ENCODE peak calls at places on chromosomes 1 and 21, in four cellular contexts. One of them, this sample, is unnamed.

GRCh38 chr1:56330400-56331026 is 248.8 kb downstream of the PLPP3 start:
- DNase-seq in K562: no peak
- DNase-seq in PC-3: peak; percentile 58
- DNase-seq in MM.1S: peak; percentile 12
- DNase-seq in this sample: peak; percentile 16

GRCh38 chr1:225653463-225654276 is 747 bp upstream of the ENAH start:
- DNase-seq in K562: no peak
- DNase-seq in PC-3: peak; percentile 67
- DNase-seq in MM.1S: no peak
- DNase-seq in this sample: peak; percentile 63

GRCh38 chr21:36186506-36187399 is 30.1 kb downstream of the DOP1B start:
- DNase-seq in K562: no peak
- DNase-seq in PC-3: no peak
- DNase-seq in MM.1S: no peak
- DNase-seq in this sample: no peak

GRCh38 chr1:247448107-247448778 is 9.7 kb downstream of the OR2B11 start:
- DNase-seq in K562: peak; percentile 57
- DNase-seq in PC-3: peak; percentile 71
- DNase-seq in MM.1S: no peak
- DNase-seq in this sample: peak; percentile 31

GRCh38 chr1:62068978-62069377 is 125.7 kb upstream of the L1TD1 start:
- DNase-seq in K562: no peak
- DNase-seq in PC-3: no peak
- DNase-seq in MM.1S: no peak
- DNase-seq in this sample: no peak

GRCh38 chr1:173476664-173477285 is 360 bp upstream of the PRDX6 start:
- DNase-seq in K562: peak; percentile 96
- DNase-seq in PC-3: peak; percentile 100
- DNase-seq in MM.1S: peak; percentile 96
- DNase-seq in this sample: peak; percentile 86

GRCh38 chr1:64476251-64476952 is 6.5 kb downstream of the CACHD1 start:
- DNase-seq in K562: no peak
- DNase-seq in PC-3: peak; percentile 29
- DNase-seq in MM.1S: no peak
- DNase-seq in this sample: peak; percentile 48

GRCh38 chr1:22105611-22106207 is 37.2 kb downstream of the WNT4 start:
- DNase-seq in K562: peak; percentile 67
- DNase-seq in PC-3: peak; percentile 75
- DNase-seq in MM.1S: peak; percentile 46
- DNase-seq in this sample: peak; percentile 47

GRCh38 chr1:74407902-74408301 is 104.5 kb downstream of the LRRC53 start:
- DNase-seq in K562: no peak
- DNase-seq in PC-3: no peak
- DNase-seq in MM.1S: no peak
- DNase-seq in this sample: no peak

GRCh38 chr1:51088474-51088873 is 13.6 kb upstream of the C1orf185 start:
- DNase-seq in K562: no peak
- DNase-seq in PC-3: peak; percentile 65
- DNase-seq in MM.1S: peak; percentile 12
- DNase-seq in this sample: no peak

GRCh38 chr1:230825061-230825803 is 43.1 kb downstream of the C1orf198 start:
- DNase-seq in K562: no peak
- DNase-seq in PC-3: peak; percentile 88
- DNase-seq in MM.1S: peak; percentile 41
- DNase-seq in this sample: peak; percentile 75

GRCh38 chr1:10107985-10108663 is 75.4 kb downstream of the UBE4B start:
- DNase-seq in K562: no peak
- DNase-seq in PC-3: peak; percentile 84
- DNase-seq in MM.1S: no peak
- DNase-seq in this sample: peak; percentile 88

GRCh38 chr1:23768733-23769132 is 9.5 kb upstream of the PITHD1 start:
- DNase-seq in K562: no peak
- DNase-seq in PC-3: no peak
- DNase-seq in MM.1S: no peak
- DNase-seq in this sample: no peak

GRCh38 chr1:2925291-2925690 is 96.0 kb upstream of the ACTRT2 start:
- DNase-seq in K562: no peak
- DNase-seq in PC-3: no peak
- DNase-seq in MM.1S: no peak
- DNase-seq in this sample: no peak

GRCh38 chr1:38083541-38083940 is 36.9 kb upstream of the POU3F1 start:
- DNase-seq in K562: no peak
- DNase-seq in PC-3: no peak
- DNase-seq in MM.1S: no peak
- DNase-seq in this sample: no peak

GRCh38 chr1:47181955-47182680 is 7.7 kb downstream of the PDZK1IP1 start:
- DNase-seq in K562: peak; percentile 79
- DNase-seq in PC-3: peak; percentile 34
- DNase-seq in MM.1S: no peak
- DNase-seq in this sample: peak; percentile 47

GRCh38 chr1:218942421-218942820 is 231.3 kb upstream of the LYPLAL1 start:
- DNase-seq in K562: no peak
- DNase-seq in PC-3: no peak
- DNase-seq in MM.1S: no peak
- DNase-seq in this sample: no peak

GRCh38 chr1:226688056-226688748 is 50.9 kb downstream of the ITPKB start:
- DNase-seq in K562: no peak
- DNase-seq in PC-3: no peak
- DNase-seq in MM.1S: no peak
- DNase-seq in this sample: no peak

GRCh38 chr21:37452222-37452621 is 85.6 kb downstream of the DYRK1A start:
- DNase-seq in K562: no peak
- DNase-seq in PC-3: no peak
- DNase-seq in MM.1S: no peak
- DNase-seq in this sample: peak; percentile 24

GRCh38 chr1:223189903-223190724 is 47.1 kb upstream of the TLR5 start:
- DNase-seq in K562: no peak
- DNase-seq in PC-3: peak; percentile 98
- DNase-seq in MM.1S: peak; percentile 51
- DNase-seq in this sample: peak; percentile 92

GRCh38 chr1:19608232-19608631 is 35.9 kb upstream of the NBL1 start:
- DNase-seq in K562: no peak
- DNase-seq in PC-3: no peak
- DNase-seq in MM.1S: no peak
- DNase-seq in this sample: no peak

GRCh38 chr1:34066921-34067603 is 98.0 kb downstream of the CSMD2 start:
- DNase-seq in K562: no peak
- DNase-seq in PC-3: no peak
- DNase-seq in MM.1S: no peak
- DNase-seq in this sample: no peak

GRCh38 chr1:12320516-12320915 is 90.7 kb downstream of the VPS13D start:
- DNase-seq in K562: no peak
- DNase-seq in PC-3: no peak
- DNase-seq in MM.1S: no peak
- DNase-seq in this sample: no peak

GRCh38 chr21:42571391-42572150 is 57.9 kb downstream of the SLC37A1 start:
- DNase-seq in K562: no peak
- DNase-seq in PC-3: no peak
- DNase-seq in MM.1S: no peak
- DNase-seq in this sample: no peak

GRCh38 chr1:172875892-172876291 is 174.8 kb downstream of the TNFSF18 start:
- DNase-seq in K562: no peak
- DNase-seq in PC-3: peak; percentile 54
- DNase-seq in MM.1S: no peak
- DNase-seq in this sample: no peak

GRCh38 chr21:30831194-30831765 is 1.7 kb upstream of the KRTAP7-1 start:
- DNase-seq in K562: peak; percentile 35
- DNase-seq in PC-3: peak; percentile 76
- DNase-seq in MM.1S: peak; percentile 70
- DNase-seq in this sample: peak; percentile 30

GRCh38 chr1:198494139-198494538 is 46.3 kb downstream of the ATP6V1G3 start:
- DNase-seq in K562: no peak
- DNase-seq in PC-3: no peak
- DNase-seq in MM.1S: no peak
- DNase-seq in this sample: no peak

GRCh38 chr1:218369688-218370511 is 24.8 kb downstream of the TGFB2 start:
- DNase-seq in K562: no peak
- DNase-seq in PC-3: peak; percentile 62
- DNase-seq in MM.1S: peak; percentile 24
- DNase-seq in this sample: peak; percentile 74

GRCh38 chr21:37862536-37862935 is 53.7 kb downstream of the KCNJ6 start:
- DNase-seq in K562: no peak
- DNase-seq in PC-3: peak; percentile 39
- DNase-seq in MM.1S: no peak
- DNase-seq in this sample: peak; percentile 38

GRCh38 chr1:162696286-162696862 is 64.1 kb downstream of the DDR2 start:
- DNase-seq in K562: peak; percentile 34
- DNase-seq in PC-3: peak; percentile 93
- DNase-seq in MM.1S: no peak
- DNase-seq in this sample: peak; percentile 86
- H2AFZ ChIP-seq in K562: no peak overlapping the region
- H2AFZ ChIP-seq in PC-3: peak overlapping the region; percentile 73
- H2AFZ ChIP-seq in MM.1S: no peak overlapping the region
- H2AFZ ChIP-seq in this sample: peak overlapping the region; percentile 85

GRCh38 chr1:30824736-30825429 is 67.3 kb upstream of the LAPTM5 start:
- DNase-seq in K562: no peak
- DNase-seq in PC-3: no peak
- DNase-seq in MM.1S: no peak
- DNase-seq in this sample: no peak

GRCh38 chr1:30822006-30822405 is 64.4 kb upstream of the LAPTM5 start:
- DNase-seq in K562: no peak
- DNase-seq in PC-3: no peak
- DNase-seq in MM.1S: no peak
- DNase-seq in this sample: no peak

GRCh38 chr1:30823627-30823968 is 66.0 kb upstream of the LAPTM5 start:
- DNase-seq in K562: no peak
- DNase-seq in PC-3: peak; percentile 21
- DNase-seq in MM.1S: no peak
- DNase-seq in this sample: no peak

GRCh38 chr1:30822966-30823581 is 65.5 kb upstream of the LAPTM5 start:
- DNase-seq in K562: no peak
- DNase-seq in PC-3: peak; percentile 31
- DNase-seq in MM.1S: no peak
- DNase-seq in this sample: peak; percentile 44

GRCh38 chr1:30823969-30824735 is 66.6 kb upstream of the LAPTM5 start:
- DNase-seq in K562: peak; percentile 100
- DNase-seq in PC-3: peak; percentile 98
- DNase-seq in MM.1S: peak; percentile 91
- DNase-seq in this sample: peak; percentile 98
- TF ChIP-seq EZH2 in K562: no peak
- TF ChIP-seq EZH2 in PC-3: no peak
- TF ChIP-seq EZH2 in MM.1S: no peak
- TF ChIP-seq EZH2 in this sample: no peak

GRCh38 chr1:200916681-200917080 is 22.0 kb downstream of the INAVA start:
- DNase-seq in K562: no peak
- DNase-seq in PC-3: no peak
- DNase-seq in MM.1S: no peak
- DNase-seq in this sample: no peak
- H3K4me2 ChIP-seq in K562: no peak overlapping the region
- H3K4me2 ChIP-seq in PC-3: no peak overlapping the region
- H3K4me2 ChIP-seq in MM.1S: no peak overlapping the region
- H3K4me2 ChIP-seq in this sample: no peak overlapping the region

DNA sequence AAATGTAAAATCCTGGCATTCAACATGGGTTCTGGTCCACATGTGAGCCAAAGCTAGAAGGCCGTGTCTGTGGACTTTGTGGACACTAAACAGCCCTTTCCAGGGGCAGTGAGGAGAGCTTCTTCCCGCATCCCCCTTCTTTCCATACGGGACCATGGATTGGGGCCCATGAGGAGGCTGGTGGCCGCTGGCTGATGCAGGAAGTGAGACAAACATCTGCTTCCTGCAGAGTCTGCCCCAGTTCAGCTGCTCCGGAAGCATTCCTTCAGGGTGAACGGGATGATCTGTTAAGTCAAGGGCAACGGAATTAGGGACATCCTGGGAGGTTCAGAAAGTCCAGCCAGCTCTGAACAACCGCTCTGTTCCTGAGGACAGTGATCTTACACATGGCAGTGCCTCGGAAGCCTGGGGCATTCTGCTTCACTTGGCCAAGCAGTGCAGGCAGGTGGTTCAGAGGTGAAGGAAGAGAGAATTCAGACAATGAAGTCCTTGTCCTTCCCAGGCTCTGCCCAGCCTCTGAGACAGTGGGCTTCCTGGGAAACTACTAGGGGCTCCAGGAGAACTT is 1.5 kb downstream of the CA6 start:
- DNase-seq in K562: no peak
- DNase-seq in PC-3: no peak
- DNase-seq in MM.1S: no peak
- DNase-seq in this sample: no peak
- H2AFZ ChIP-seq in K562: peak overlapping the region; percentile 28
- H2AFZ ChIP-seq in PC-3: no peak overlapping the region
- H2AFZ ChIP-seq in MM.1S: no peak overlapping the region
- H2AFZ ChIP-seq in this sample: peak overlapping the region; percentile 94

GRCh38 chr1:212700892-212701819 is 1.5 kb upstream of the BATF3 start:
- DNase-seq in K562: peak; percentile 24
- DNase-seq in PC-3: peak; percentile 54
- DNase-seq in MM.1S: no peak
- DNase-seq in this sample: no peak

GRCh38 chr1:212699104-212699838 is 369 bp downstream of the BATF3 start:
- DNase-seq in K562: peak; percentile 76
- DNase-seq in PC-3: peak; percentile 63
- DNase-seq in MM.1S: peak; percentile 71
- DNase-seq in this sample: no peak

GRCh38 chr1:212699839-212700596 is at the start of gene BATF3:
- DNase-seq in K562: no peak
- DNase-seq in PC-3: no peak
- DNase-seq in MM.1S: no peak
- DNase-seq in this sample: no peak

GRCh38 chr1:212701910-212702309 is 2.3 kb upstream of the BATF3 start:
- DNase-seq in K562: no peak
- DNase-seq in PC-3: no peak
- DNase-seq in MM.1S: no peak
- DNase-seq in this sample: no peak

DNA sequence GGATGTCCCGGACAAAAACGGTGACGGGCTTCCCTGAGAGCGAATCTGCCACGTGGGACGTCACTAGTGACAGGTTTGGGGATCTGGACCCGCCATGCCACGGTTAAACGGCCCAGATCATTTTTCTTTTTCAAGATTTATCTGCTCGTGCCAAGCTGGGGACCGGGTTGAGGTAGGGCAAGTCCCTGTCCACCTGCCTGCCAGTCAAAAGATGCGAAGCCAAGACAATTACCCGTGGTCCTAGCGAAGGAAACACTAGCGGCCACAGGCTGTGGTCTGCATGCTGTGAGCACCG is 904 bp upstream of the BATF3 start:
- DNase-seq in K562: no peak
- DNase-seq in PC-3: no peak
- DNase-seq in MM.1S: no peak
- DNase-seq in this sample: no peak
- TF ChIP-seq EZH2 in K562: no peak
- TF ChIP-seq EZH2 in PC-3: no peak
- TF ChIP-seq EZH2 in MM.1S: no peak
- TF ChIP-seq EZH2 in this sample: peak; percentile 29

GRCh38 chr1:228975238-228975929 is 240.1 kb downstream of the RHOU start:
- DNase-seq in K562: peak; percentile 4
- DNase-seq in PC-3: no peak
- DNase-seq in MM.1S: no peak
- DNase-seq in this sample: no peak
- H3K4me2 ChIP-seq in K562: no peak overlapping the region
- H3K4me2 ChIP-seq in PC-3: no peak overlapping the region
- H3K4me2 ChIP-seq in MM.1S: no peak overlapping the region
- H3K4me2 ChIP-seq in this sample: no peak overlapping the region

This sample was measured in mammary epithelial cell.